ENCODE peak calls at places on chromosomes 3 and 15, in nine cellular contexts. V is DMS153; Q is RPMI8226; D is astrocyte of the spinal cord; F is RWPE2; Z is ELF-1; Y is stimulated activated CD8-positive, alpha-beta memory T cell treated with anti-CD3 and anti-CD28 coated beads, Interleukin-4, amount 100 ng/mL, for 24 hours; W is T-helper 2 cell; G is NAMALWA. A is an unnamed sample.

GRCh38 chr3:39062180-39062579 is 10.4 kb downstream of the WDR48 start:
- DNase-seq in Z (no peak), F (no peak), V (no peak), Y (no peak), Q (no peak), D (no peak), W (no peak), G (no peak), A (no peak)

GRCh38 chr3:183764854-183765731 is 60.3 kb downstream of the MAP6D1 start:
- DNase-seq in Q (no peak), V (no peak), G (peak), W (no peak), F (no peak), D (peak), Y (no peak), Z (peak), A (no peak)

GRCh38 chr15:93587046-93587445 is 498.0 kb upstream of the RGMA start:
- DNase-seq in V (no peak), F (no peak), Y (no peak), G (no peak), D (no peak), Q (no peak), Z (no peak), W (no peak), A (no peak)

GRCh38 chr3:177102526-177102925 is 94.8 kb downstream of the TBL1XR1 start:
- DNase-seq in F (no peak), D (peak), Z (peak), G (no peak), Y (no peak), W (no peak), V (no peak), Q (no peak), A (no peak)

GRCh38 chr3:45943207-45943846 is at the start of gene CXCR6:
- DNase-seq in W (no peak), Y (no peak), V (no peak), Q (no peak), Z (no peak), G (no peak), D (no peak), F (no peak), A (no peak)

GRCh38 chr3:150773616-150774192 is 10.7 kb upstream of the SIAH2 start:
- DNase-seq in V (no peak), D (no peak), Z (no peak), Q (no peak), W (no peak), G (no peak), Y (no peak), F (no peak), A (no peak)

GRCh38 chr15:80581976-80582375 is 113.1 kb upstream of the ABHD17C start:
- DNase-seq in Q (no peak), V (no peak), Y (no peak), F (peak), Z (no peak), D (no peak), G (no peak), W (no peak), A (no peak)

GRCh38 chr15:66004618-66005262 is 135.4 kb downstream of the RAB11A start:
- DNase-seq in Z (peak), D (peak), F (no peak), G (peak), Y (no peak), Q (peak), W (no peak), V (no peak), A (peak)

GRCh38 chr3:56681963-56682457 is 1.1 kb downstream of the TASOR start:
- DNase-seq in Y (no peak), W (no peak), D (no peak), G (no peak), F (no peak), Q (no peak), Z (no peak), V (no peak), A (no peak)

GRCh38 chr3:42024578-42025387 is 62.9 kb upstream of the ULK4 start:
- DNase-seq in G (peak), F (no peak), Q (peak), Y (no peak), V (no peak), D (peak), W (no peak), Z (peak), A (peak)

GRCh38 chr15:58931985-58932384 is 1.5 kb downstream of the SLTM start:
- DNase-seq in Z (no peak), Y (no peak), F (no peak), G (peak), Q (peak), V (no peak), W (no peak), D (peak), A (no peak)

GRCh38 chr3:43689766-43690399 is 855 bp upstream of the ABHD5 start:
- DNase-seq in Y (no peak), Z (peak), Q (peak), W (no peak), D (no peak), G (no peak), F (no peak), V (no peak), A (no peak)

GRCh38 chr15:95132774-95133173 is 901.4 kb downstream of the MCTP2 start:
- DNase-seq in Y (no peak), W (no peak), D (peak), Z (no peak), G (no peak), Q (no peak), V (no peak), F (no peak), A (no peak)

GRCh38 chr3:52456169-52456799 is 880 bp downstream of the NISCH start:
- DNase-seq in D (peak), V (no peak), F (peak), Z (peak), G (no peak), Y (no peak), Q (no peak), W (no peak), A (no peak)

GRCh38 chr15:76932090-76932966 is 779 bp downstream of the RCN2 start:
- DNase-seq in G (peak), Q (peak), D (peak), F (no peak), V (no peak), Y (peak), Z (peak), W (no peak), A (no peak)

GRCh38 chr3:188066141-188066540 is 87.8 kb upstream of the LPP start:
- DNase-seq in Z (no peak), W (no peak), D (no peak), V (no peak), F (no peak), Q (no peak), G (no peak), Y (no peak), A (no peak)

GRCh38 chr3:121648219-121648958 is 12.3 kb downstream of the HCLS1 start:
- DNase-seq in W (no peak), F (no peak), G (no peak), D (no peak), V (no peak), Q (no peak), Z (no peak), Y (no peak), A (no peak)

GRCh38 chr3:42546691-42547213 is 35.0 kb downstream of the SEC22C start:
- DNase-seq in D (no peak), Z (no peak), F (no peak), V (no peak), G (no peak), W (no peak), Y (no peak), Q (no peak), A (no peak)

GRCh38 chr15:74642328-74642723 is 26.7 kb downstream of the CLK3 start:
- DNase-seq in G (no peak), D (no peak), Q (no peak), Y (no peak), Z (no peak), F (no peak), W (no peak), V (peak), A (no peak)

GRCh38 chr15:38699633-38700230 is 135.1 kb upstream of the RASGRP1 start:
- DNase-seq in Q (peak), V (peak), G (peak), W (peak), Y (peak), F (no peak), Z (peak), D (peak), A (peak)

GRCh38 chr3:77147836-77148578 is 108.1 kb downstream of the ROBO2 start:
- DNase-seq in G (no peak), F (no peak), Q (no peak), Z (no peak), W (no peak), D (peak), V (no peak), Y (no peak), A (peak)

GRCh38 chr3:53005854-53006513 is 39.9 kb downstream of the SFMBT1 start:
- DNase-seq in G (no peak), D (no peak), Z (no peak), W (no peak), F (no peak), Q (no peak), V (no peak), Y (no peak), A (no peak)